ENCODE peak calls at places on chromosomes 13 and 19, in six cellular contexts. N is A549, E is endothelial cell of umbilical vein, B is GM12878, Q is K562, X is HepG2. H is an unnamed sample.

GRCh38 chr19:38846097-38846496 is 3.7 kb downstream of the HNRNPL start:
- DNase-seq in X (no peak), Q (no peak), N (peak; percentile 18), B (no peak), E (no peak), H (no peak)

GRCh38 chr13:23928985-23929384 is 31.7 kb upstream of the C1QTNF9B start:
- DNase-seq in X (no peak), Q (no peak), E (peak; percentile 63), B (no peak), N (peak; percentile 13), H (no peak)

GRCh38 chr19:39407644-39408391 is 1.2 kb downstream of the ZFP36 start:
- DNase-seq in N (peak; percentile 60), B (no peak), Q (no peak), E (no peak), X (no peak), H (no peak)

GRCh38 chr19:58229255-58229639 is 533 bp downstream of the ZNF544 start:
- DNase-seq in E (peak; percentile 45), X (peak; percentile 30), B (no peak), Q (no peak), N (peak; percentile 56), H (peak; percentile 43)

GRCh38 chr19:7877249-7877836 is 3.2 kb upstream of the PRR36 start:
- DNase-seq in Q (no peak), X (no peak), N (no peak), B (no peak), E (no peak), H (no peak)

GRCh38 chr13:77309254-77309653 is 17.6 kb downstream of the MYCBP2 start:
- DNase-seq in N (no peak), Q (no peak), X (no peak), B (no peak), E (no peak), H (no peak)

GRCh38 chr19:15159251-15159650 is 41.5 kb downstream of the NOTCH3 start:
- DNase-seq in B (no peak), E (no peak), X (no peak), N (peak; percentile 17), Q (no peak), H (peak; percentile 64)

GRCh38 chr19:7676854-7677253 is at the start of gene MCEMP1:
- DNase-seq in N (no peak), B (no peak), E (no peak), Q (no peak), X (no peak), H (peak; percentile 80)

GRCh38 chr13:44244288-44244687 is 129.3 kb upstream of the SERP2 start:
- DNase-seq in N (no peak), B (no peak), X (no peak), Q (peak; percentile 24), E (no peak), H (no peak)

GRCh38 chr19:35777411-35777841 is 2.1 kb downstream of the ARHGAP33 start:
- DNase-seq in E (no peak), B (no peak), X (peak; percentile 46), N (no peak), Q (no peak), H (no peak)

GRCh38 chr19:41708481-41708880 is at the start of gene CEACAM5:
- DNase-seq in X (no peak), E (no peak), B (no peak), Q (no peak), N (no peak), H (no peak)

GRCh38 chr13:31119966-31120733 is 41.6 kb downstream of the HSPH1 start:
- DNase-seq in N (no peak), X (no peak), B (no peak), Q (no peak), E (no peak), H (no peak)

GRCh38 chr13:62375653-62376052 is 960.0 kb upstream of the PCDH20 start:
- DNase-seq in Q (no peak), N (no peak), X (no peak), B (no peak), E (no peak), H (no peak)

GRCh38 chr19:55340144-55340783 is 588 bp downstream of the KMT5C start:
- DNase-seq in Q (peak; percentile 38), N (peak; percentile 73), X (no peak), E (no peak), B (no peak), H (peak; percentile 31)

GRCh38 chr19:46251415-46251814 is 21.9 kb downstream of the IGFL1 start:
- DNase-seq in B (no peak), Q (no peak), X (no peak), N (no peak), E (no peak), H (no peak)
- TF ChIP-seq MYC in B (no peak), Q (no peak), X (no peak), N (no peak), E (no peak), H (no peak)

GRCh38 chr19:4768934-4769777 is 22.4 kb upstream of the FEM1A start:
- DNase-seq in B (no peak), E (peak; percentile 75), X (peak; percentile 85), Q (peak; percentile 90), N (peak; percentile 76), H (peak; percentile 81)
- TF ChIP-seq POLR2A in B (no peak), E (no peak), X (no peak), Q (no peak), N (no peak), H (no peak)

GRCh38 chr19:45646345-45646698 is 7.1 kb upstream of the EML2 start:
- DNase-seq in Q (no peak), X (no peak), B (no peak), N (no peak), E (peak; percentile 22), H (no peak)
- TF ChIP-seq MYC in Q (no peak), X (no peak), B (no peak), N (no peak), E (no peak), H (no peak)

DNA sequence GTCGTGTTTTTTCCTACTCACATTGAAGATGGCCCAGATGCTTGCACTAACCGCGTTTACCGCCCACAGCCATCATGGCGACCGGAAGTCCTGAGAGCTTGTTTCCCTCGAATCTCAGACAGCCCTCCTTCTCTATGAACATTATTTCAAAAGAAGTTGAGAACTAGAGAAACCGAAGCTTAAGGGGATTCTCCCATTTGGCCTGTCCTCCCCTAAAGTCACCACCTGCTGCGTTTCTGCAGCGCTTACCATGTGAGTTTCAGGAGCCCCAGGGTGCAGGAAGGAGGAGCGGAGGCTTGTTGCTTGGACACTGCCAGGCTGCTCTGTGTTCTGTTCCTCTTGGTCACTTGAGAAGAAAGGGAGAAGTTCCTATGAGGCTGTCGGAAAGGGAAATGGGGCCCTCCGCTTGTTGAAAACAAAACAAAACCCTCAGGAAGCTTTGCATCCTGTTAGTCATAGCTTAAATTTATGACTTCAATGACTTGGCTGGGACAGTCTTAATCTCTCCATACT is 6.2 kb downstream of the CARD8 start:
- DNase-seq in Q (no peak), B (peak; percentile 78), X (no peak), E (peak; percentile 97), N (no peak), H (peak; percentile 100)
- TF ChIP-seq POLR2A in Q (no peak), B (peak; percentile 86), X (no peak), E (peak; percentile 96), N (no peak), H (peak; percentile 99)

H was measured in NB4.